ENCODE peak calls at places on chromosome 12, in seven cellular contexts. M is bronchial epithelial cell, I is fibroblast of pulmonary artery, S is AG10803, G is NCI-H748 treated with DMSO at 0.1 percent for 48 hours, Z is cardiac septum, W is HFF-Myc. X is an unnamed sample.

GRCh38 chr12:72747460-72747859 is 475.3 kb downstream of the TRHDE start:
- DNase-seq in G (no peak), W (no peak), M (no peak), S (no peak), Z (no peak), I (peak; percentile 28), X (no peak)

GRCh38 chr12:3335078-3335487 is 155.9 kb upstream of the PRMT8 start:
- DNase-seq in W (no peak), S (no peak), I (no peak), G (no peak), M (no peak), Z (no peak), X (no peak)

GRCh38 chr12:29223431-29223830 is 74.4 kb downstream of the FAR2 start:
- DNase-seq in S (no peak), W (no peak), M (no peak), I (no peak), G (no peak), Z (no peak), X (no peak)

GRCh38 chr12:128863957-128864356 is 10.7 kb downstream of the GLT1D1 start:
- DNase-seq in Z (no peak), G (no peak), S (no peak), I (no peak), W (no peak), M (no peak), X (no peak)

GRCh38 chr12:89737000-89737399 is 28.4 kb upstream of the ATP2B1 start:
- DNase-seq in S (no peak), Z (no peak), G (no peak), I (no peak), W (no peak), M (no peak), X (no peak)

GRCh38 chr12:21545557-21545956 is 19.5 kb downstream of the SPX start:
- DNase-seq in M (no peak), I (no peak), Z (no peak), G (no peak), W (no peak), S (no peak), X (no peak)

GRCh38 chr12:119780786-119781434 is 96.2 kb downstream of the CIT start:
- DNase-seq in Z (no peak), S (peak; percentile 44), W (peak; percentile 36), G (no peak), I (peak; percentile 65), M (peak; percentile 80), X (no peak)

GRCh38 chr12:6872073-6873048 is 742 bp downstream of the SPSB2 start:
- DNase-seq in W (no peak), S (peak; percentile 59), Z (peak; percentile 94), G (peak; percentile 21), M (peak; percentile 53), I (peak; percentile 70), X (peak; percentile 80)

GRCh38 chr12:11496157-11496851 is 100.9 kb upstream of the PRB2 start:
- DNase-seq in W (no peak), Z (no peak), G (no peak), S (no peak), I (no peak), M (no peak), X (no peak)

GRCh38 chr12:106113042-106113441 is 25.7 kb downstream of the NUAK1 start:
- DNase-seq in W (no peak), S (peak; percentile 68), M (peak; percentile 83), G (no peak), I (peak; percentile 53), Z (no peak), X (no peak)

GRCh38 chr12:74537126-74537706 is 419 bp upstream of the ATXN7L3B start:
- DNase-seq in Z (no peak), W (peak; percentile 31), I (peak; percentile 72), G (peak; percentile 79), M (peak; percentile 67), S (peak; percentile 63), X (no peak)

GRCh38 chr12:54378791-54379400 is 5.6 kb downstream of the ZNF385A start:
- DNase-seq in W (no peak), I (peak; percentile 34), S (no peak), G (peak; percentile 52), Z (no peak), M (no peak), X (no peak)

GRCh38 chr12:32399045-32399372 is 349 bp upstream of the FGD4 start:
- DNase-seq in G (no peak), W (no peak), M (no peak), S (no peak), I (no peak), Z (no peak), X (no peak)

GRCh38 chr12:3935078-3935477 is 61.9 kb upstream of the PARP11 start:
- DNase-seq in I (no peak), S (no peak), G (no peak), W (no peak), M (no peak), Z (no peak), X (no peak)

GRCh38 chr12:49626169-49626835 is 2.9 kb downstream of the PRPF40B start:
- DNase-seq in S (no peak), I (peak; percentile 37), W (no peak), G (no peak), M (peak; percentile 22), Z (no peak), X (peak; percentile 9)

GRCh38 chr12:74514098-74514872 is 23.4 kb upstream of the ATXN7L3B start:
- DNase-seq in I (no peak), G (no peak), Z (no peak), M (no peak), W (no peak), S (no peak), X (no peak)

X was measured in RWPE2.